ENCODE peak calls at places on chromosomes 11 and 22, in seven cellular contexts. One of them, this sample, is unnamed. For H3K9me3 and H3K36me3, the result is how much of the 10 kb centered on the place peaks cover.

GRCh38 chr11:28858076-28858475 is 749.9 kb downstream of the METTL15 start:
- DNase-seq in right atrium auricular region: no peak
- DNase-seq in neural progenitor cell: no peak
- DNase-seq in astrocyte: no peak
- DNase-seq in cardiac muscle cell: no peak
- DNase-seq in HepG2: no peak
- DNase-seq in colonic mucosa: no peak
- DNase-seq in this sample: no peak

GRCh38 chr11:128458316-128458715 is 129.0 kb downstream of the ETS1 start:
- DNase-seq in right atrium auricular region: no peak
- DNase-seq in neural progenitor cell: no peak
- DNase-seq in astrocyte: peak
- DNase-seq in cardiac muscle cell: no peak
- DNase-seq in HepG2: no peak
- DNase-seq in colonic mucosa: no peak
- DNase-seq in this sample: no peak

GRCh38 chr11:121634889-121635288 is 182.1 kb upstream of the SORL1-AS1 start:
- DNase-seq in right atrium auricular region: no peak
- DNase-seq in neural progenitor cell: no peak
- DNase-seq in astrocyte: peak
- DNase-seq in cardiac muscle cell: no peak
- DNase-seq in HepG2: no peak
- DNase-seq in colonic mucosa: no peak
- DNase-seq in this sample: no peak

GRCh38 chr22:47162865-47163264 is 400.4 kb downstream of the TBC1D22A start:
- DNase-seq in right atrium auricular region: no peak
- DNase-seq in neural progenitor cell: no peak
- DNase-seq in astrocyte: no peak
- DNase-seq in cardiac muscle cell: no peak
- DNase-seq in HepG2: no peak
- DNase-seq in colonic mucosa: no peak
- DNase-seq in this sample: peak

GRCh38 chr11:73931039-73931645 is 19.7 kb upstream of the DNAJB13 start:
- DNase-seq in right atrium auricular region: no peak
- DNase-seq in neural progenitor cell: peak
- DNase-seq in astrocyte: peak
- DNase-seq in cardiac muscle cell: peak
- DNase-seq in HepG2: peak
- DNase-seq in colonic mucosa: peak
- DNase-seq in this sample: peak

GRCh38 chr22:26550498-26551033 is 38.3 kb upstream of the TFIP11 start:
- DNase-seq in right atrium auricular region: no peak
- DNase-seq in neural progenitor cell: peak
- DNase-seq in astrocyte: peak
- DNase-seq in cardiac muscle cell: no peak
- DNase-seq in HepG2: peak
- DNase-seq in colonic mucosa: no peak
- DNase-seq in this sample: no peak

GRCh38 chr11:134466035-134466908 is 54.2 kb upstream of the B3GAT1 start:
- DNase-seq in right atrium auricular region: no peak
- DNase-seq in neural progenitor cell: peak
- DNase-seq in astrocyte: no peak
- DNase-seq in cardiac muscle cell: no peak
- DNase-seq in HepG2: no peak
- DNase-seq in colonic mucosa: peak
- DNase-seq in this sample: no peak

GRCh38 chr11:12075822-12076821 is 34.3 kb upstream of the MICAL2 start:
- DNase-seq in right atrium auricular region: no peak
- DNase-seq in neural progenitor cell: no peak
- DNase-seq in astrocyte: peak
- DNase-seq in cardiac muscle cell: no peak
- DNase-seq in HepG2: no peak
- DNase-seq in colonic mucosa: no peak
- DNase-seq in this sample: no peak

GRCh38 chr11:46285594-46286033 is 8.2 kb downstream of the CREB3L1 start:
- DNase-seq in right atrium auricular region: no peak
- DNase-seq in neural progenitor cell: no peak
- DNase-seq in astrocyte: no peak
- DNase-seq in cardiac muscle cell: no peak
- DNase-seq in HepG2: no peak
- DNase-seq in colonic mucosa: no peak
- DNase-seq in this sample: no peak

GRCh38 chr11:118156531-118157185 is 4.0 kb upstream of the SCN4B start:
- DNase-seq in right atrium auricular region: no peak
- DNase-seq in neural progenitor cell: peak
- DNase-seq in astrocyte: no peak
- DNase-seq in cardiac muscle cell: no peak
- DNase-seq in HepG2: no peak
- DNase-seq in colonic mucosa: no peak
- DNase-seq in this sample: peak

GRCh38 chr22:49614966-49615965 is 212.4 kb downstream of the BRD1 start:
- DNase-seq in right atrium auricular region: no peak
- DNase-seq in neural progenitor cell: no peak
- DNase-seq in astrocyte: no peak
- DNase-seq in cardiac muscle cell: no peak
- DNase-seq in HepG2: no peak
- DNase-seq in colonic mucosa: no peak
- DNase-seq in this sample: no peak

GRCh38 chr22:27377901-27378300 is 423.7 kb downstream of the MN1 start:
- DNase-seq in right atrium auricular region: no peak
- DNase-seq in neural progenitor cell: no peak
- DNase-seq in astrocyte: no peak
- DNase-seq in cardiac muscle cell: no peak
- DNase-seq in HepG2: no peak
- DNase-seq in colonic mucosa: peak
- DNase-seq in this sample: no peak

GRCh38 chr11:128709402-128709801 is 15.5 kb downstream of the FLI1 start:
- DNase-seq in right atrium auricular region: peak
- DNase-seq in neural progenitor cell: no peak
- DNase-seq in astrocyte: peak
- DNase-seq in cardiac muscle cell: no peak
- DNase-seq in HepG2: peak
- DNase-seq in colonic mucosa: no peak
- DNase-seq in this sample: no peak

GRCh38 chr22:31504282-31504681 is 7.9 kb downstream of the SFI1 start:
- DNase-seq in right atrium auricular region: no peak
- DNase-seq in neural progenitor cell: no peak
- DNase-seq in astrocyte: peak
- DNase-seq in cardiac muscle cell: no peak
- DNase-seq in HepG2: no peak
- DNase-seq in colonic mucosa: no peak
- DNase-seq in this sample: no peak

GRCh38 chr11:61971177-61972111 is 4.0 kb upstream of the FTH1 start:
- DNase-seq in right atrium auricular region: peak
- DNase-seq in neural progenitor cell: peak
- DNase-seq in astrocyte: peak
- DNase-seq in cardiac muscle cell: peak
- DNase-seq in HepG2: peak
- DNase-seq in colonic mucosa: peak
- DNase-seq in this sample: peak

GRCh38 chr11:120281161-120281795 is 41.3 kb downstream of the POU2F3 start:
- DNase-seq in right atrium auricular region: no peak
- DNase-seq in neural progenitor cell: no peak
- DNase-seq in astrocyte: no peak
- DNase-seq in cardiac muscle cell: peak
- DNase-seq in HepG2: no peak
- DNase-seq in colonic mucosa: no peak
- DNase-seq in this sample: no peak

GRCh38 chr22:46150615-46151423 is 493 bp downstream of the PPARA start:
- DNase-seq in right atrium auricular region: no peak
- DNase-seq in neural progenitor cell: peak
- DNase-seq in astrocyte: no peak
- DNase-seq in cardiac muscle cell: no peak
- DNase-seq in HepG2: no peak
- DNase-seq in colonic mucosa: peak
- DNase-seq in this sample: peak

DNA sequence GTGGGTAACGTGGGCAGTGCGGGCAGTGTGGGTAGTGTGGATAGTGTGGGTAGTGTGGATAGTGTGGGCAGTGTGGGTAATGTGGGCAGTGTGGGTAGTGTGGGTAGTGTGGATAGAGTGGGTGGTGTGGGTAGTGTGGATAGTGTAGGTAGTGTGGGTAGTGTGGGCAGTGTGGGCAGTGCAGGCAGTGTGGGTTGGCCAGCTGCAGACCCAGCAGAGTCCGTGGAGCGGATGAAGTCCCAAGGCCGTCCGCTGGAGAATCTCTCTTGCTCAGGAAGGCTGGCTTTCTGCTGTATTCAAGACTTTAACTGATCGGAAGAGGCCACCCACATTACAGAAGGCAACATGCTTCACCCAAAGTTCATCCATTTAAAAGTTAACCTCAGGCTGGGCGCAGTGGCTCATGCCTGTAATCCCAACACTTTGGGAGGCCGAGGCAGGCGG is 26.0 kb upstream of the KRTAP5-6 start:
- DNase-seq in right atrium auricular region: no peak
- DNase-seq in neural progenitor cell: no peak
- DNase-seq in astrocyte: no peak
- DNase-seq in cardiac muscle cell: no peak
- DNase-seq in HepG2: no peak
- DNase-seq in colonic mucosa: no peak
- DNase-seq in this sample: no peak
- H3K9me3 ChIP-seq in right atrium auricular region: under half
- H3K9me3 ChIP-seq in neural progenitor cell: under half
- H3K9me3 ChIP-seq in astrocyte: under half
- H3K9me3 ChIP-seq in cardiac muscle cell: under half
- H3K9me3 ChIP-seq in HepG2: under half
- H3K9me3 ChIP-seq in colonic mucosa: under half
- H3K9me3 ChIP-seq in this sample: under half

GRCh38 chr11:114076974-114077373 is 17.5 kb downstream of the ZBTB16 start:
- DNase-seq in right atrium auricular region: no peak
- DNase-seq in neural progenitor cell: peak
- DNase-seq in astrocyte: no peak
- DNase-seq in cardiac muscle cell: peak
- DNase-seq in HepG2: no peak
- DNase-seq in colonic mucosa: no peak
- DNase-seq in this sample: no peak
- H3K4me3 ChIP-seq in right atrium auricular region: no peak
- H3K4me3 ChIP-seq in neural progenitor cell: no peak
- H3K4me3 ChIP-seq in astrocyte: no peak
- H3K4me3 ChIP-seq in cardiac muscle cell: no peak
- H3K4me3 ChIP-seq in HepG2: no peak
- H3K4me3 ChIP-seq in colonic mucosa: no peak
- H3K4me3 ChIP-seq in this sample: no peak

GRCh38 chr22:23113847-23114720 is 27.7 kb downstream of the RSPH14 start:
- DNase-seq in right atrium auricular region: no peak
- DNase-seq in neural progenitor cell: no peak
- DNase-seq in astrocyte: no peak
- DNase-seq in cardiac muscle cell: peak
- DNase-seq in HepG2: no peak
- DNase-seq in colonic mucosa: no peak
- DNase-seq in this sample: no peak
- H3K36me3 ChIP-seq in right atrium auricular region: under half
- H3K36me3 ChIP-seq in neural progenitor cell: under half
- H3K36me3 ChIP-seq in astrocyte: under half
- H3K36me3 ChIP-seq in cardiac muscle cell: under half
- H3K36me3 ChIP-seq in HepG2: under half
- H3K36me3 ChIP-seq in colonic mucosa: under half
- H3K36me3 ChIP-seq in this sample: under half

GRCh38 chr11:91513734-91514133 is 710.9 kb upstream of the FAT3 start:
- DNase-seq in right atrium auricular region: no peak
- DNase-seq in neural progenitor cell: peak
- DNase-seq in astrocyte: no peak
- DNase-seq in cardiac muscle cell: no peak
- DNase-seq in HepG2: no peak
- DNase-seq in colonic mucosa: no peak
- DNase-seq in this sample: no peak
- H3K9me3 ChIP-seq in right atrium auricular region: under half
- H3K9me3 ChIP-seq in neural progenitor cell: under half
- H3K9me3 ChIP-seq in astrocyte: under half
- H3K9me3 ChIP-seq in cardiac muscle cell: under half
- H3K9me3 ChIP-seq in HepG2: under half
- H3K9me3 ChIP-seq in colonic mucosa: under half
- H3K9me3 ChIP-seq in this sample: under half

This sample was measured in WERI-Rb-1.